ENCODE peak calls at places on chromosomes 1 and 21, in eight cellular contexts. W is left ventricle myocardium inferior; C is uterus; Q is PC-3; H is adrenal gland; K is pancreas; D is psoas muscle; Y is CD4-positive, alpha-beta memory T cell. Z is an unnamed sample.

GRCh38 chr1:167158095-167158812 is 62.4 kb upstream of the POU2F1 start:
- DNase-seq in K (no peak), Q (no peak), W (no peak), H (no peak), C (no peak), Y (no peak), D (no peak), Z (no peak)

GRCh38 chr1:209747580-209748262 is 8.1 kb upstream of the TRAF3IP3 start:
- DNase-seq in D (peak; percentile 92), W (peak; percentile 87), H (peak; percentile 99), Q (peak; percentile 99), C (peak; percentile 83), K (peak; percentile 95), Y (peak; percentile 88), Z (peak; percentile 92)

GRCh38 chr1:157400766-157401165 is 151.5 kb downstream of the FCRL5 start:
- DNase-seq in D (no peak), H (no peak), K (no peak), Y (no peak), W (no peak), Q (no peak), C (no peak), Z (no peak)

GRCh38 chr1:41513388-41513745 is 28.9 kb upstream of the EDN2 start:
- DNase-seq in Y (no peak), K (no peak), D (no peak), C (no peak), H (no peak), W (no peak), Q (no peak), Z (no peak)

GRCh38 chr1:167161242-167161641 is 59.4 kb upstream of the POU2F1 start:
- DNase-seq in Q (peak; percentile 89), K (no peak), Y (no peak), H (no peak), D (no peak), W (no peak), C (no peak), Z (no peak)

GRCh38 chr1:228544021-228544850 is 57.1 kb downstream of the RNF187 start:
- DNase-seq in W (no peak), Q (peak; percentile 47), Y (no peak), H (no peak), D (no peak), C (no peak), K (peak; percentile 13), Z (no peak)

GRCh38 chr21:16366207-16366606 is 636.4 kb downstream of the USP25 start:
- DNase-seq in W (no peak), H (no peak), C (no peak), Y (no peak), D (no peak), K (no peak), Q (no peak), Z (no peak)

GRCh38 chr1:207424570-207425131 is 29.5 kb upstream of the CR2 start:
- DNase-seq in H (no peak), D (no peak), W (no peak), K (no peak), C (no peak), Q (no peak), Y (no peak), Z (no peak)

GRCh38 chr1:149936992-149937705 is 470 bp upstream of the MTMR11 start:
- DNase-seq in Q (peak; percentile 96), W (no peak), C (no peak), D (no peak), K (no peak), Y (no peak), H (peak; percentile 60), Z (no peak)

GRCh38 chr1:151993084-151993733 is 450 bp downstream of the S100A10 start:
- DNase-seq in H (peak; percentile 51), K (peak; percentile 66), D (peak; percentile 41), W (peak; percentile 44), Y (peak; percentile 61), Q (peak; percentile 45), C (peak; percentile 29), Z (no peak)

GRCh38 chr1:156499194-156499702 is 1.3 kb downstream of the MEF2D start:
- DNase-seq in Y (no peak), C (no peak), H (peak; percentile 54), Q (peak; percentile 27), W (no peak), D (no peak), K (no peak), Z (no peak)

GRCh38 chr1:90709535-90709934 is 7.6 kb downstream of the BARHL2 start:
- DNase-seq in C (no peak), W (no peak), K (no peak), Q (no peak), Y (no peak), H (no peak), D (no peak), Z (no peak)

GRCh38 chr21:43578677-43579313 is 80.5 kb downstream of the HSF2BP start:
- DNase-seq in C (no peak), H (no peak), K (no peak), Y (no peak), Q (no peak), W (no peak), D (no peak), Z (no peak)

GRCh38 chr1:198643827-198644226 is 5.0 kb downstream of the PTPRC start:
- DNase-seq in Y (no peak), W (no peak), C (no peak), D (no peak), H (no peak), K (no peak), Q (no peak), Z (no peak)

GRCh38 chr1:220879090-220879508 is at the start of gene HLX:
- DNase-seq in H (peak; percentile 86), Y (no peak), Q (peak; percentile 96), K (peak; percentile 86), W (peak; percentile 93), D (peak; percentile 91), C (peak; percentile 86), Z (no peak)
- H3K27ac ChIP-seq in H (peak within 1 kb of the TSS; percentile 87), Y (no peak within 1 kb of the TSS), Q (peak within 1 kb of the TSS; percentile 20), K (peak within 1 kb of the TSS; percentile 48), W (peak within 1 kb of the TSS; percentile 99), D (peak within 1 kb of the TSS; percentile 90), C (peak within 1 kb of the TSS; percentile 89), Z (peak within 1 kb of the TSS; percentile 67)

GRCh38 chr1:15170071-15170470 is 16.5 kb downstream of the TMEM51 start:
- DNase-seq in Y (no peak), Q (no peak), D (no peak), C (no peak), H (no peak), W (no peak), K (no peak), Z (no peak)

GRCh38 chr1:15172405-15173259 is 19.1 kb downstream of the TMEM51 start:
- DNase-seq in D (no peak), Q (no peak), W (no peak), H (peak; percentile 58), K (no peak), Y (no peak), C (no peak), Z (no peak)

GRCh38 chr1:15168479-15168878 is 14.9 kb downstream of the TMEM51 start:
- DNase-seq in W (no peak), C (no peak), D (no peak), K (no peak), Y (no peak), Q (peak; percentile 68), H (peak; percentile 77), Z (no peak)

GRCh38 chr1:15171271-15171908 is 17.8 kb downstream of the TMEM51 start:
- DNase-seq in D (no peak), H (no peak), K (no peak), C (no peak), Q (no peak), Y (no peak), W (no peak), Z (no peak)

DNA sequence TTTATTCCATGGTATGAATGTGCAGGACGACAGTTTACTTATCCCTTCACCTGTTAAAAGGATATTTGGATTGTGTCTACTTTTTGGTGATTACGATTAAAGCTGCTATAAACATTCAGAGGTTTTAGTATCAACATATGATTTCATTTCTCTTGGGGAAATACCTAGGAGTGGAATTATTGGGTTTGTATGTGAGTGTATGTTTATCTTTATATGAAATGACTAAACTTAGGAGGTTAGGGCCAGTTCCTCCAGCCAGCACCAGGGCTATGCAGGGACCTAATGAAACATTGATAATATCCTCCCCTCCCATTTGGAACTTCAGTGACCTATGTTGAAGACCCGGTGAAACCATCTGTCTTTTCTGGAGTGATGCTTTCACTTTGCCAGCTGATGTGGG is 13.8 kb downstream of the TMEM51 start:
- DNase-seq in D (no peak), W (no peak), C (no peak), Q (peak; percentile 16), K (no peak), H (no peak), Y (no peak), Z (no peak)
- H3K27ac ChIP-seq in D (no peak overlapping the region), W (no peak overlapping the region), C (no peak overlapping the region), Q (no peak overlapping the region), K (no peak overlapping the region), H (no peak overlapping the region), Y (no peak overlapping the region), Z (no peak overlapping the region)

GRCh38 chr1:3940911-3941310 is 40.8 kb upstream of the C1orf174 start:
- DNase-seq in D (no peak), K (no peak), Y (no peak), Q (no peak), H (no peak), W (no peak), C (no peak), Z (no peak)

GRCh38 chr1:3944621-3944914 is 44.5 kb upstream of the C1orf174 start:
- DNase-seq in W (no peak), H (no peak), D (no peak), Q (no peak), K (no peak), Y (no peak), C (no peak), Z (no peak)

GRCh38 chr1:3943123-3943431 is 43.0 kb upstream of the C1orf174 start:
- DNase-seq in H (no peak), Q (no peak), Y (no peak), D (no peak), K (no peak), C (no peak), W (no peak), Z (no peak)

GRCh38 chr1:3943806-3944620 is 43.9 kb upstream of the C1orf174 start:
- DNase-seq in W (no peak), Y (no peak), K (no peak), H (no peak), C (no peak), D (no peak), Q (no peak), Z (no peak)

DNA sequence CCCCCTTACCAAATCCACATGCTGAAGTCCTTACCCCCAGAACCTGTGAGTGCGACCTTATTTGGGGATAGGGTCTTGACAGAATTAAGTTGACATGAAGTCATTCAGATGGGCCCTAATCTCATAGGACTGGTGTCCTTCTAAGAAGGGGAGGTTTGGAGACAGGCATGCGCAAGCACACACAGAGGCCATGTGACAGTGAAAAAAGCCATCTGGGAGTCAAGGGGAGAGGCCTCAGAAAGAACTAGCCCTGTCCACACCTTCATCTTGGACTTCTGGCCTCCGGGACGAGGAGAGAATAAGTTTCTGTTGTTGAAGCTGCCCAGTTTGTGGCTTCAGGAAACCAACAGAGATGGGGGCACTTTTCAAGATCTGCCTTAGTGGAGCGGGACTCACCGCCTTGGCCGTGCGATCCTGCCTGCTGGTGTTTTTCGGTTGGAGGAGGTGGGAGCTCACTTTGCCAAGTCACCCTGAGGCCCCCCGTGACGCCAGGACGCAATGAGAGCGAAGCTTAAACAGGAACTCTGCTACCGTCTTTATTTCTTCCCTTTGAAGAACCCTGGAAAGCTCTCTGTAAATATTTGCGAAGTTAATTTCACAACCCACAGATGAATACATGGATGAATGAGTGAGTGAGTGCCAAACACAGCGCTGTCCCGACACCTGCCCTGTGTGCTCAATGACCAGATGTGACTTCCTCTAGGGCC is 42.5 kb upstream of the C1orf174 start:
- DNase-seq in D (no peak), Q (peak; percentile 11), H (no peak), Y (no peak), K (no peak), C (no peak), W (no peak), Z (no peak)
- H3K27ac ChIP-seq in D (no peak overlapping the region), Q (no peak overlapping the region), H (no peak overlapping the region), Y (no peak overlapping the region), K (no peak overlapping the region), C (no peak overlapping the region), W (no peak overlapping the region), Z (no peak overlapping the region)

GRCh38 chr1:237877628-237878027 is 13.1 kb downstream of the ZP4 start:
- DNase-seq in H (no peak), Y (no peak), C (no peak), D (no peak), W (no peak), K (no peak), Q (no peak), Z (no peak)
- H3K27ac ChIP-seq in H (no peak overlapping the region), Y (no peak overlapping the region), C (no peak overlapping the region), D (no peak overlapping the region), W (no peak overlapping the region), K (no peak overlapping the region), Q (no peak overlapping the region), Z (no peak overlapping the region)

Z was measured in substantia nigra.